ENCODE peak calls at places on chromosomes 2 and 18, in six cellular contexts. J is IMR-90, G is neuronal stem cell, X is H1, Q is mesenchymal stem cell, R is trophoblast cell. C is an unnamed sample. For H3K4me1, the result is how much of the 10 kb centered on the place peaks cover.

GRCh38 chr2:854460-854859 is 96.2 kb upstream of the SNTG2 start:
- DNase-seq in J (no peak), G (peak), X (peak), Q (no peak), R (no peak), C (peak)

GRCh38 chr18:76429262-76430126 is 65.5 kb downstream of the ZNF516 start:
- DNase-seq in J (no peak), G (no peak), X (no peak), Q (no peak), R (no peak), C (no peak)

GRCh38 chr2:152459116-152459515 is 124.1 kb downstream of the FMNL2 start:
- DNase-seq in J (no peak), G (no peak), X (no peak), Q (no peak), R (peak), C (no peak)

GRCh38 chr2:120299024-120299423 is 46.4 kb downstream of the RALB start:
- DNase-seq in J (no peak), G (no peak), X (no peak), Q (no peak), R (peak), C (no peak)

GRCh38 chr2:46294185-46294836 is 2.9 kb upstream of the EPAS1 start:
- DNase-seq in J (no peak), G (no peak), X (peak), Q (peak), R (no peak), C (peak)

GRCh38 chr18:54004828-54005227 is 219.6 kb downstream of the MBD2 start:
- DNase-seq in J (no peak), G (no peak), X (peak), Q (no peak), R (no peak), C (peak)

GRCh38 chr2:173866858-173867620 is 98.1 kb downstream of the SP3 start:
- DNase-seq in J (no peak), G (no peak), X (no peak), Q (no peak), R (no peak), C (no peak)

GRCh38 chr2:176399199-176399598 is 130.0 kb downstream of the MTX2 start:
- DNase-seq in J (no peak), G (no peak), X (no peak), Q (no peak), R (no peak), C (no peak)

GRCh38 chr18:79911009-79911870 is 40.2 kb downstream of the SLC66A2 start:
- DNase-seq in J (no peak), G (no peak), X (no peak), Q (no peak), R (no peak), C (peak)

GRCh38 chr2:25894135-25894830 is 16.0 kb upstream of the ASXL2 start:
- DNase-seq in J (peak), G (no peak), X (no peak), Q (peak), R (no peak), C (no peak)

GRCh38 chr2:135960598-135961551 is 24.6 kb downstream of the DARS1 start:
- DNase-seq in J (peak), G (no peak), X (no peak), Q (peak), R (no peak), C (no peak)

GRCh38 chr2:237434916-237435315 is 21.0 kb upstream of the COL6A3 start:
- DNase-seq in J (peak), G (no peak), X (no peak), Q (peak), R (no peak), C (no peak)

GRCh38 chr2:197209742-197210408 is 100.7 kb downstream of the ANKRD44 start:
- DNase-seq in J (no peak), G (no peak), X (no peak), Q (no peak), R (peak), C (no peak)

GRCh38 chr2:1487758-1488715 is 74.8 kb downstream of the TPO start:
- DNase-seq in J (no peak), G (no peak), X (peak), Q (no peak), R (no peak), C (no peak)

GRCh38 chr18:60861575-60861974 is 471.7 kb upstream of the CDH20 start:
- DNase-seq in J (no peak), G (no peak), X (no peak), Q (no peak), R (no peak), C (no peak)

GRCh38 chr2:45194611-45195010 is 185.4 kb upstream of the SIX2 start:
- DNase-seq in J (no peak), G (no peak), X (no peak), Q (no peak), R (no peak), C (no peak)

GRCh38 chr2:239825705-239825979 is 199.5 kb downstream of the NDUFA10 start:
- DNase-seq in J (no peak), G (no peak), X (no peak), Q (no peak), R (no peak), C (peak)

GRCh38 chr2:135863231-135863630 is 13.0 kb downstream of the MCM6 start:
- DNase-seq in J (no peak), G (no peak), X (no peak), Q (no peak), R (no peak), C (no peak)

GRCh38 chr18:59220784-59221765 is 1.1 kb downstream of the GRP start:
- DNase-seq in J (no peak), G (no peak), X (peak), Q (no peak), R (no peak), C (peak)

GRCh38 chr2:168145598-168145997 is 101.8 kb downstream of the STK39 start:
- DNase-seq in J (no peak), G (no peak), X (no peak), Q (no peak), R (no peak), C (no peak)

GRCh38 chr18:60096428-60096827 is 196.6 kb downstream of the PMAIP1 start:
- DNase-seq in J (no peak), G (no peak), X (no peak), Q (no peak), R (no peak), C (no peak)

GRCh38 chr2:239344857-239345216 is 56.0 kb downstream of the HDAC4 start:
- DNase-seq in J (no peak), G (no peak), X (no peak), Q (no peak), R (no peak), C (no peak)

GRCh38 chr18:34467059-34467458 is 242.3 kb upstream of the NOL4 start:
- DNase-seq in J (no peak), G (no peak), X (no peak), Q (no peak), R (no peak), C (no peak)

GRCh38 chr18:23812566-23813440 is 123.5 kb downstream of the LAMA3 start:
- DNase-seq in J (peak), G (peak), X (no peak), Q (peak), R (no peak), C (no peak)

GRCh38 chr2:217331577-217332139 is 471.8 kb upstream of the TNP1 start:
- DNase-seq in J (peak), G (peak), X (no peak), Q (peak), R (peak), C (peak)
- H2BK5ac ChIP-seq in J (peak), G (no peak), X (no peak), Q (peak), R (peak), C (no peak)

GRCh38 chr2:223218587-223219178 is 166.7 kb downstream of the KCNE4 start:
- DNase-seq in J (no peak), G (no peak), X (no peak), Q (no peak), R (no peak), C (no peak)
- H4K91ac ChIP-seq in J (no peak), G (no peak), X (no peak), Q (no peak), R (no peak), C (no peak)

DNA sequence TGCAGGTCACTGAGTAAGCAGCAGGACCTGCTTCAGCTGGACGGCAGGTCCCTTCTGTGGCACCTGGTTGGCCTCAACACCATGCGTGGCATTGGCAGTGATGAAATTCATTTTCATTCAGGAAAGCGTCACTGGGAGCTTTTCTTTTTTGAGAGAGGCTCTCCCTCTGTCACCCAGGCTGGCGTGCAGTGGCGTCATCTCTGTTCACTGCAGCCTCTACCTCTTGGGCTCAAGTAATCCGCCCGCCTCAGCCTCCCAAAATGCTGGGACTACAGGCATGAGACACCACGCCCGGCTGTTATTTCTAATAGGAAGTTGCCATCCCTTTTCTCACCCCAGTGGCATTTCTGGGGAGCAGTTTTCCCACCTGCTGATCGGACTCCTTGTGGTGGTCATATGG is 39.3 kb downstream of the NCK2 start:
- DNase-seq in J (no peak), G (no peak), X (no peak), Q (no peak), R (no peak), C (no peak)
- H3K4me1 ChIP-seq in J (under half), G (under half), X (under half), Q (under half), R (under half), C (under half)

DNA sequence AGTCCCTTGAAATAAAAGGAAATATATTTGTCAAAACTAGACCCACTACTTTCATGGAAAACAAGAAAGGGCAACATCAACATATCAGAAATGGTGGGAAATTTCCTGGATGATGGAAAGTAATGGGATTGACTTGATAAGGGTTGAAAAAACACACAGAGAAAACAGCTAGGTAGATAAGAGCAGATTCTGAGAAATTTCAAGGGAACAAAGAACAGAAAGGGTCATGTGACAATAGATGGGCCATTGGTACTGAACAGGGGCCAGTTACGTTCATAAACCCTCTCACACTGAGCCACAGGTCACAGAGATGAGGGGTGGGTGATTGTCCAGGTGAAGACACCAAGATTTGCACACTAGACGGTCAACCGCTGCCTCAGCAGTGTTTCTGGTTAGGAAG is 98.7 kb downstream of the QPCT start:
- DNase-seq in J (no peak), G (no peak), X (no peak), Q (no peak), R (no peak), C (no peak)
- H2BK5ac ChIP-seq in J (no peak), G (no peak), X (no peak), Q (no peak), R (no peak), C (no peak)

GRCh38 chr18:45836242-45837215 is 11.1 kb downstream of the SIGLEC15 start:
- DNase-seq in J (peak), G (no peak), X (peak), Q (peak), R (no peak), C (no peak)
- H4K91ac ChIP-seq in J (peak), G (no peak), X (peak), Q (peak), R (no peak), C (no peak)

GRCh38 chr2:42929985-42930581 is 137.7 kb upstream of the HAAO start:
- DNase-seq in J (peak), G (no peak), X (no peak), Q (peak), R (no peak), C (no peak)

GRCh38 chr2:42929577-42929984 is 137.2 kb upstream of the HAAO start:
- DNase-seq in J (no peak), G (no peak), X (no peak), Q (no peak), R (no peak), C (no peak)

GRCh38 chr2:42931818-42932195 is 139.4 kb upstream of the HAAO start:
- DNase-seq in J (peak), G (no peak), X (no peak), Q (no peak), R (no peak), C (no peak)

GRCh38 chr2:42932271-42933151 is 140.1 kb upstream of the HAAO start:
- DNase-seq in J (peak), G (no peak), X (no peak), Q (no peak), R (no peak), C (no peak)

GRCh38 chr2:42931147-42931817 is 138.9 kb upstream of the HAAO start:
- DNase-seq in J (no peak), G (no peak), X (peak), Q (no peak), R (no peak), C (peak)
- H3K4me1 ChIP-seq in J (under half), G (under half), X (under half), Q (half or more), R (under half), C (under half)

GRCh38 chr2:109616184-109616583 is 2.0 kb downstream of the SOWAHC start:
- DNase-seq in J (no peak), G (no peak), X (no peak), Q (no peak), R (no peak), C (no peak)

GRCh38 chr2:109615637-109616144 is 1.5 kb downstream of the SOWAHC start:
- DNase-seq in J (no peak), G (no peak), X (peak), Q (peak), R (peak), C (peak)

GRCh38 chr2:109612991-109613921 is 510 bp downstream of the SEPTIN10 start:
- DNase-seq in J (peak), G (no peak), X (no peak), Q (peak), R (peak), C (peak)

GRCh38 chr2:109613922-109614714 is at the start of the genes SEPTIN10 and SOWAHC:
- DNase-seq in J (peak), G (peak), X (peak), Q (peak), R (peak), C (peak)

GRCh38 chr2:109614715-109615636 is 812 bp downstream of the SOWAHC start:
- DNase-seq in J (no peak), G (peak), X (peak), Q (peak), R (no peak), C (peak)
- H2BK5ac ChIP-seq in J (peak), G (peak), X (no peak), Q (peak), R (peak), C (no peak)